ENCODE peak calls at places on chromosome 19, in five cellular contexts. One of them, this sample, is unnamed.

GRCh38 chr19:39169143-39169810 is 27.5 kb upstream of the NCCRP1 start:
- DNase-seq in epithelial cell of prostate: no peak
- DNase-seq in NCI-H524: no peak
- DNase-seq in GM19239: no peak
- DNase-seq in IMR-90: no peak
- DNase-seq in this sample: no peak

GRCh38 chr19:17762505-17763229 is 11.4 kb downstream of the FCHO1 start:
- DNase-seq in epithelial cell of prostate: no peak
- DNase-seq in NCI-H524: peak
- DNase-seq in GM19239: no peak
- DNase-seq in IMR-90: peak
- DNase-seq in this sample: peak

GRCh38 chr19:38869836-38870607 is 8.1 kb downstream of the RINL start:
- DNase-seq in epithelial cell of prostate: no peak
- DNase-seq in NCI-H524: no peak
- DNase-seq in GM19239: peak
- DNase-seq in IMR-90: peak
- DNase-seq in this sample: peak

GRCh38 chr19:57302727-57303401 is 17.4 kb upstream of the ZNF543 start:
- DNase-seq in epithelial cell of prostate: no peak
- DNase-seq in NCI-H524: no peak
- DNase-seq in GM19239: no peak
- DNase-seq in IMR-90: no peak
- DNase-seq in this sample: peak

GRCh38 chr19:36093687-36094086 is 17.3 kb upstream of the OVOL3 start:
- DNase-seq in epithelial cell of prostate: no peak
- DNase-seq in NCI-H524: no peak
- DNase-seq in GM19239: no peak
- DNase-seq in IMR-90: no peak
- DNase-seq in this sample: no peak

GRCh38 chr19:34246340-34246739 is 8.0 kb upstream of the GARRE1 start:
- DNase-seq in epithelial cell of prostate: no peak
- DNase-seq in NCI-H524: no peak
- DNase-seq in GM19239: no peak
- DNase-seq in IMR-90: no peak
- DNase-seq in this sample: no peak

GRCh38 chr19:42683917-42684513 is 56.3 kb downstream of the PSG3 start:
- DNase-seq in epithelial cell of prostate: no peak
- DNase-seq in NCI-H524: no peak
- DNase-seq in GM19239: no peak
- DNase-seq in IMR-90: peak
- DNase-seq in this sample: peak

GRCh38 chr19:18479964-18480723 is 41.7 kb downstream of the ELL start:
- DNase-seq in epithelial cell of prostate: no peak
- DNase-seq in NCI-H524: peak
- DNase-seq in GM19239: no peak
- DNase-seq in IMR-90: peak
- DNase-seq in this sample: peak

GRCh38 chr19:5113101-5113557 is 144.2 kb downstream of the KDM4B start:
- DNase-seq in epithelial cell of prostate: no peak
- DNase-seq in NCI-H524: no peak
- DNase-seq in GM19239: no peak
- DNase-seq in IMR-90: peak
- DNase-seq in this sample: peak

GRCh38 chr19:35848486-35848885 is 3.8 kb downstream of the NPHS1 start:
- DNase-seq in epithelial cell of prostate: no peak
- DNase-seq in NCI-H524: no peak
- DNase-seq in GM19239: no peak
- DNase-seq in IMR-90: no peak
- DNase-seq in this sample: no peak

This sample was measured in EH.